ENCODE peak calls at places on chromosomes 3 and 15, in eight cellular contexts. E is OCI-LY7, W is heart left ventricle, G is hepatocyte, Z is left lung, N is ascending aorta, M is thoracic aorta, F is transverse colon. Y is an unnamed sample. For H3K4me1, the result is how much of the 10 kb centered on the place peaks cover.

GRCh38 chr3:147244397-147244796 is 161.9 kb downstream of the ZIC4 start:
- DNase-seq in E (no peak), W (no peak), G (no peak), Z (no peak), N (no peak), M (no peak), F (no peak), Y (no peak)

GRCh38 chr15:56598991-56599390 is 134.1 kb upstream of the MNS1 start:
- DNase-seq in E (no peak), W (no peak), G (no peak), Z (no peak), N (no peak), M (no peak), F (no peak), Y (no peak)

GRCh38 chr3:149009732-149010131 is 18.4 kb downstream of the GYG1 start:
- DNase-seq in E (no peak), W (no peak), G (no peak), Z (no peak), N (no peak), M (no peak), F (peak), Y (no peak)

GRCh38 chr3:102200126-102200525 is 234.7 kb upstream of the ZPLD1 start:
- DNase-seq in E (no peak), W (no peak), G (no peak), Z (no peak), N (no peak), M (no peak), F (no peak), Y (no peak)

GRCh38 chr15:36882487-36883108 is 217.8 kb downstream of the MEIS2 start:
- DNase-seq in E (no peak), W (no peak), G (no peak), Z (no peak), N (no peak), M (no peak), F (no peak), Y (no peak)

GRCh38 chr3:187713504-187713903 is 11.1 kb upstream of the RTP2 start:
- DNase-seq in E (no peak), W (no peak), G (no peak), Z (no peak), N (no peak), M (no peak), F (no peak), Y (no peak)

GRCh38 chr3:18423401-18424212 is 1.5 kb downstream of the SATB1 start:
- DNase-seq in E (peak), W (peak), G (peak), Z (peak), N (no peak), M (no peak), F (peak), Y (peak)

GRCh38 chr15:65953622-65954021 is 84.3 kb downstream of the RAB11A start:
- DNase-seq in E (peak), W (no peak), G (no peak), Z (no peak), N (no peak), M (no peak), F (no peak), Y (no peak)

GRCh38 chr3:61202086-61202485 is 49.2 kb downstream of the FHIT start:
- DNase-seq in E (no peak), W (no peak), G (no peak), Z (no peak), N (no peak), M (no peak), F (no peak), Y (no peak)

GRCh38 chr3:29280675-29281264 is at the start of gene RBMS3:
- DNase-seq in E (peak), W (peak), G (peak), Z (peak), N (peak), M (peak), F (peak), Y (peak)

GRCh38 chr3:119781330-119782198 is at the start of gene NR1I2:
- DNase-seq in E (no peak), W (no peak), G (peak), Z (no peak), N (no peak), M (no peak), F (peak), Y (no peak)

GRCh38 chr15:57395292-57395691 is 19.0 kb downstream of the CGNL1 start:
- DNase-seq in E (no peak), W (no peak), G (peak), Z (no peak), N (no peak), M (no peak), F (no peak), Y (no peak)

GRCh38 chr3:71776543-71776942 is 8.4 kb downstream of the PROK2 start:
- DNase-seq in E (no peak), W (no peak), G (no peak), Z (no peak), N (no peak), M (no peak), F (no peak), Y (no peak)

GRCh38 chr3:82927309-82928253 is 1166.1 kb upstream of the GBE1 start:
- DNase-seq in E (peak), W (no peak), G (no peak), Z (no peak), N (no peak), M (no peak), F (no peak), Y (no peak)

GRCh38 chr3:59877679-59878427 is 828.0 kb upstream of the CFAP20DC start:
- DNase-seq in E (no peak), W (no peak), G (no peak), Z (no peak), N (no peak), M (no peak), F (no peak), Y (no peak)

GRCh38 chr3:70531063-70531657 is 218.7 kb upstream of the MDFIC2 start:
- DNase-seq in E (peak), W (no peak), G (peak), Z (no peak), N (no peak), M (no peak), F (no peak), Y (peak)

GRCh38 chr3:29239377-29239776 is 41.5 kb upstream of the RBMS3 start:
- DNase-seq in E (no peak), W (no peak), G (no peak), Z (no peak), N (no peak), M (no peak), F (no peak), Y (no peak)

GRCh38 chr15:48965972-48966371 is 2.3 kb upstream of the SHC4 start:
- DNase-seq in E (peak), W (no peak), G (peak), Z (no peak), N (no peak), M (no peak), F (no peak), Y (no peak)

GRCh38 chr3:71152892-71153265 is 430.6 kb downstream of the FOXP1 start:
- DNase-seq in E (no peak), W (no peak), G (peak), Z (no peak), N (no peak), M (no peak), F (peak), Y (peak)

GRCh38 chr15:41794081-41794480 is 19.8 kb downstream of the MAPKBP1 start:
- DNase-seq in E (no peak), W (no peak), G (no peak), Z (no peak), N (no peak), M (no peak), F (no peak), Y (no peak)

GRCh38 chr3:8777201-8777977 is 8.0 kb upstream of the OXTR start:
- DNase-seq in E (no peak), W (no peak), G (no peak), Z (no peak), N (no peak), M (no peak), F (no peak), Y (no peak)

GRCh38 chr15:25652697-25653096 is 210.4 kb downstream of the ATP10A start:
- DNase-seq in E (no peak), W (no peak), G (no peak), Z (no peak), N (no peak), M (no peak), F (no peak), Y (no peak)

GRCh38 chr3:175102161-175102560 is 243.0 kb downstream of the NAALADL2 start:
- DNase-seq in E (no peak), W (no peak), G (no peak), Z (no peak), N (no peak), M (no peak), F (no peak), Y (no peak)

GRCh38 chr15:79282371-79283251 is at the start of gene ANKRD34C:
- DNase-seq in E (no peak), W (no peak), G (no peak), Z (no peak), N (no peak), M (no peak), F (no peak), Y (no peak)

GRCh38 chr15:91849749-91850161 is 3.8 kb upstream of the SLCO3A1 start:
- DNase-seq in E (peak), W (no peak), G (peak), Z (no peak), N (no peak), M (no peak), F (no peak), Y (no peak)

GRCh38 chr15:20348900-20349773 is 192.5 kb downstream of the GOLGA6L6 start:
- DNase-seq in E (no peak), W (no peak), G (peak), Z (no peak), N (no peak), M (no peak), F (no peak), Y (no peak)

GRCh38 chr3:35079403-35079802 is 559.9 kb upstream of the ARPP21 start:
- DNase-seq in E (no peak), W (no peak), G (peak), Z (no peak), N (no peak), M (no peak), F (no peak), Y (no peak)
- TF ChIP-seq CTCF in E (no peak), W (no peak), G (no peak), Z (no peak), N (no peak), M (no peak), F (no peak), Y (no peak)

GRCh38 chr3:172127141-172127540 is 87.8 kb downstream of the FNDC3B start:
- DNase-seq in E (no peak), W (no peak), G (no peak), Z (no peak), N (no peak), M (no peak), F (no peak), Y (no peak)
- H3K4me1 ChIP-seq in E (under half), W (half or more), G (half or more), Z (under half), N (under half), M (half or more), F (under half), Y (half or more)

GRCh38 chr3:46888705-46889104 is 11.2 kb downstream of the PTH1R start:
- DNase-seq in E (no peak), W (peak), G (no peak), Z (no peak), N (no peak), M (no peak), F (no peak), Y (no peak)

GRCh38 chr3:46891132-46891531 is 13.6 kb downstream of the PTH1R start:
- DNase-seq in E (no peak), W (no peak), G (no peak), Z (no peak), N (no peak), M (no peak), F (no peak), Y (no peak)

GRCh38 chr3:46887980-46888494 is 10.5 kb downstream of the PTH1R start:
- DNase-seq in E (no peak), W (no peak), G (no peak), Z (no peak), N (no peak), M (no peak), F (no peak), Y (no peak)

GRCh38 chr3:46890132-46890531 is 12.6 kb downstream of the PTH1R start:
- DNase-seq in E (no peak), W (peak), G (no peak), Z (no peak), N (no peak), M (no peak), F (no peak), Y (no peak)

GRCh38 chr3:46889381-46890110 is 12.0 kb downstream of the PTH1R start:
- DNase-seq in E (no peak), W (peak), G (peak), Z (no peak), N (no peak), M (no peak), F (no peak), Y (no peak)
- TF ChIP-seq CTCF in E (no peak), W (no peak), G (no peak), Z (no peak), N (no peak), M (no peak), F (no peak), Y (no peak)

DNA sequence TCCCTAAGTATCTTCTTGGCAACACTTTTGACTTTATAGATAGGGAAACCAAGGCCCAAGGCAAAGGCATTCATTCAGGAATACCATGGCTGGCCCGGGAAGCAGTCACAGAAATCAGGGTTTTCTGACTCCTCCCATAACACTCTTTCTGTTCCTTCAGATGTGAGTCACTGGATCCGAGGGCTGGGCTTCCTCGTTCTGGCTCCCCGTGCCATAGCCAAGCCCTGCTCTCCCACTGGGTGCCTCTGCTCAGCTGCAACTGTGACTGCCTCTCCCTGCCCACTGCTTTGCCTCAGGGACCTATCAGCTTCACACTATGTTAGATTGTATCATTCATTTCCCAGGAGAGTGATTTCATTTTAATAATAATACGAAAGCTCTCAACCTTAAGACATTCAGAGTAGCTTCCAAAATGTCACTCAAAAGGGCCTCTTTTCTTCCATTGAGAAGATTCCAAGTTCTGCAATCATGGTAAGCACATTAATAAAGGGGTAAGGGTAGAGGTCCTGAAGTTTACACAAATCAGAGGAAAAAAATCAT is 50.2 kb downstream of the GABRB3 start:
- DNase-seq in E (no peak), W (no peak), G (no peak), Z (no peak), N (no peak), M (no peak), F (no peak), Y (no peak)
- H3K4me1 ChIP-seq in E (under half), W (under half), G (under half), Z (under half), N (under half), M (under half), F (under half), Y (under half)

GRCh38 chr15:69474846-69475455 is 22.3 kb downstream of the RPLP1 start:
- DNase-seq in E (no peak), W (no peak), G (no peak), Z (no peak), N (no peak), M (no peak), F (no peak), Y (no peak)
- TF ChIP-seq CTCF in E (no peak), W (no peak), G (no peak), Z (no peak), N (no peak), M (no peak), F (no peak), Y (no peak)